ENCODE peak calls at places on chromosomes 5 and 9, in six cellular contexts. A, Y, W, U, L and K are unnamed samples. For H3K27me3, the result is how much of the 10 kb centered on the place peaks cover.

GRCh38 chr5:154823605-154824004 is 26.8 kb downstream of the FAXDC2 start:
- DNase-seq in A (no peak), Y (no peak), W (no peak), U (no peak), L (no peak), K (peak)

GRCh38 chr5:132471006-132471907 is 19.3 kb downstream of the IRF1 start:
- DNase-seq in A (no peak), Y (no peak), W (no peak), U (no peak), L (no peak), K (no peak)

GRCh38 chr9:94812343-94812742 is 85.8 kb downstream of the AOPEP start:
- DNase-seq in A (peak), Y (peak), W (no peak), U (no peak), L (peak), K (peak)

GRCh38 chr9:15357050-15357653 is 50.1 kb upstream of the TTC39B start:
- DNase-seq in A (no peak), Y (no peak), W (no peak), U (no peak), L (no peak), K (no peak)

GRCh38 chr5:107674655-107675054 is 3.9 kb upstream of the EFNA5 start:
- DNase-seq in A (peak), Y (peak), W (no peak), U (no peak), L (peak), K (peak)

GRCh38 chr9:110179734-110180133 is 28.2 kb downstream of the C9orf152 start:
- DNase-seq in A (peak), Y (peak), W (no peak), U (no peak), L (peak), K (peak)

GRCh38 chr5:140044041-140044440 is 942 bp upstream of the NRG2 start:
- DNase-seq in A (no peak), Y (no peak), W (no peak), U (no peak), L (no peak), K (no peak)

GRCh38 chr9:31137151-31137849 is 1247.1 kb upstream of the ACO1 start:
- DNase-seq in A (peak), Y (peak), W (no peak), U (no peak), L (peak), K (peak)

GRCh38 chr9:137371521-137371941 is 51.4 kb downstream of the EXD3 start:
- DNase-seq in A (no peak), Y (no peak), W (no peak), U (no peak), L (no peak), K (no peak)

GRCh38 chr5:145922059-145922458 is 14.3 kb upstream of the SH3RF2 start:
- DNase-seq in A (no peak), Y (no peak), W (no peak), U (no peak), L (no peak), K (peak)

GRCh38 chr9:24545285-24545684 is 412 bp downstream of the IZUMO3 start:
- DNase-seq in A (no peak), Y (no peak), W (no peak), U (no peak), L (no peak), K (no peak)

GRCh38 chr5:73143716-73144115 is 23.3 kb downstream of the TMEM171 start:
- DNase-seq in A (no peak), Y (peak), W (no peak), U (no peak), L (no peak), K (no peak)

GRCh38 chr9:114449236-114449635 is 56.0 kb downstream of the WHRN start:
- DNase-seq in A (no peak), Y (no peak), W (no peak), U (no peak), L (no peak), K (no peak)

GRCh38 chr9:16031486-16031885 is 478.6 kb downstream of the CCDC171 start:
- DNase-seq in A (no peak), Y (no peak), W (no peak), U (no peak), L (no peak), K (no peak)

GRCh38 chr9:81312346-81312745 is 377.0 kb downstream of the TLE1 start:
- DNase-seq in A (no peak), Y (peak), W (no peak), U (no peak), L (no peak), K (no peak)

GRCh38 chr5:35195472-35195852 is 34.8 kb downstream of the PRLR start:
- DNase-seq in A (no peak), Y (no peak), W (no peak), U (no peak), L (no peak), K (no peak)
- H3K4me3 ChIP-seq in A (no peak), Y (no peak), W (no peak), U (no peak), L (no peak), K (no peak)

DNA sequence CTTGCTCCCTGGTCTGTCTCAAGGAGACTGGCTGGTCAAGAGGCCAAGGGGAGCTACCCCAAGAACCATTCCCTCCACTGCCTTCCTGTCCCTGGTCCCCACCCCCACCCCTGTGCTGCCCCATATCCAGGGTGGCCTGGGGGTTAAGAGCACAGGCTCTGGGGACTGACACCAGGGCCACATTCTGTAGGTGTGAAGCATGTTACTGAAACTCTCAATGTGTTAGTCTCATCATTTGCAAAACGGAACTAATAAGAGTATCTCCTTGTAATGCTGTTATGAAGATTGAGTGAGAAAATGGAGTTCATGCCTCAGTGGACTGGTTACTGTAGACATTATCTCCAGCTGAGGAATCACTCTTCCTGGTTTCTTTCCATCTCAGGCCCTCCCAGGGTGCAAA is 84.1 kb upstream of the ARAP3 start:
- DNase-seq in A (no peak), Y (no peak), W (no peak), U (no peak), L (no peak), K (no peak)
- H3K27me3 ChIP-seq in A (half or more), Y (under half), W (under half), U (under half), L (half or more), K (under half)

DNA sequence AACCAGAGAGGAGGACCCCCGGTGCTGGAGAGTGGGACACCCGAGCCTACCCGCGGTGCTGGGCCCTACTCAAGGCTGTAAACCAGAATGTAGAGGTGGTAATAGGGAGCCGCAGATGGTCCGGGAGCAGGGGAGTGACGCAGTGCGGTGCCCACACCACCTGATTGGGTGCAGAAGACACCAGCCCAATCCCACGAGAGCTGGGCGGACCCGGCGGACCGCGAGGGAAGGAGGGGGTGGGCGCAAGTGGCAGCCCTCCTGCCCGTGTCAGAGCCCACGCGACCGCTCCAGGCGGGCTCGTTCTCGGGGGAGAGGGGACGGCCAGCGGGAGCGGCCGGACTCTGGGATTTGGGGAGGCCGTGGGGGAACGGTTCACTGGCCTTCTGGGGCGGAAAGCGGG is 71.2 kb downstream of the C9orf50 start:
- DNase-seq in A (no peak), Y (peak), W (no peak), U (no peak), L (no peak), K (no peak)
- H3K4me3 ChIP-seq in A (peak), Y (no peak), W (peak), U (peak), L (peak), K (peak)

DNA sequence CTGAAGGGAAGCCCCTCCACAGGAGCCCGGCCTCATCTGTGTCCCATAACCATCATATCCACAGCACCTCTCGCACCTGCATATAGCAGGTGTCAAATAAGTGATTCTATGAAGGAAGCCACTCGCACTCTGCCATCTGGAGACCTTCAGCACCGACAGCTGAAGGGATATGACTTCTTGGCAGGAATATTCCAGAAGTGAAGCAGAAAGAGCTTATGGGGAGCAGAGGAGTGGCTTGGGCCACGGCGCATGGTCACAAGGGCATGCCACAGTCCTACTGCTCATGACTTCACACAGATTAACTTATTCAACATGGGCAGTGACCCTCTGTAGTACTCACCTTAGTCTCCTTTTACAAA is 80.9 kb downstream of the NSUN2 start:
- DNase-seq in A (no peak), Y (no peak), W (no peak), U (no peak), L (no peak), K (no peak)
- H3K27me3 ChIP-seq in A (under half), Y (under half), W (under half), U (under half), L (under half), K (under half)

DNA sequence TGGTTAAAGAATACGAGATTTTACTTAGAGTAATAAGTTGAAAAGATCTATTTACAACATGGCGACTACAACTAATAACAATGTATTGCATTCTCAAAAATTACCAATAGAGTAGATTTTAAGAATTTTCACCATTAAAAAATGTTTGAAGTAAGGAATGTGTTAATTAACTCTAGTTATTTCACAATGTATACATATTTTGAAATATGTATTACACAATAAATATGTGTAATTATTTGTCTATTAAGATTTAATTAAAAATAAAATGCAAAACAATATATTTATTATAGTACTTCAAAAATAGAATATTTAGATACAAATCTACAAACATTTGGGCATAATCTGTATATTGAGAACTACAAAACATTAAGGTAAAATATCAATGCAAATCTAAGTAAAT is 1326.3 kb upstream of the CDH6 start:
- DNase-seq in A (no peak), Y (no peak), W (no peak), U (no peak), L (no peak), K (no peak)
- H3K4me3 ChIP-seq in A (no peak), Y (no peak), W (no peak), U (no peak), L (no peak), K (no peak)

DNA sequence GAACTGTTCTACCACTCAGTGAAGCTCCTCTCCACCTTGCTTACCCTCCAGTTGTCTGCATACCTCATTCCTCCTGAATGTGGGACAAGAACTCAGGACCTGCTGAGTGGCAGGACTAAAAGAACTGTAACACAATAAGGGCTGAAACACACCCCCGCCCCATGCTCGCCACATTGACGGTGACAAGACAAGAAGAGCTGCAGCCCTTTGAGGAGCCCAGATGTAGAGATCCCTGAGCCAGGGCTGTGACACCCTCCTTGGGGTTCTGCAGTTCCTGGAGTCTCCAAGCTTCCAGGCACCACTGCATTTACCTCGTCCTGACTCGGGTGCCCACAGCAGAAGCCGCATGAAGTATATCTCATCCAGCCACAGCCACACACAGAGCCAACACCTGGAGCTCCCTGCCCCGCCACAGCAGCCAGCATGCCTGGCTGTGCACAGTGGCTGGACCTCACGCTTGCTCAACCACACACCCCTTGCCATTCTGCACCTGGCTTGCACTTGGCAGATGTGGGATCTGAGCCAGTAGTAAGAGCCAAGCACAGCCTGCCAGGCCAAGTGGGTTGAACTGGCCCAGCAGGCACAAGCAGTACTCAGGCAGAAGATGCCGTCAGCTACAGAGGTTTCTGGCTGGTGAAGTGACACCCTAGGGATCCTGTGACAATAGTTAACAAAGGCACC is 166.1 kb downstream of the RNF180 start:
- DNase-seq in A (no peak), Y (no peak), W (no peak), U (no peak), L (no peak), K (no peak)
- H3K27me3 ChIP-seq in A (under half), Y (under half), W (under half), U (under half), L (under half), K (under half)

GRCh38 chr5:59622848-59623247 is 270.7 kb downstream of the PDE4D start:
- DNase-seq in A (no peak), Y (peak), W (no peak), U (no peak), L (no peak), K (no peak)
- H3K4me3 ChIP-seq in A (no peak), Y (no peak), W (no peak), U (no peak), L (no peak), K (no peak)

DNA sequence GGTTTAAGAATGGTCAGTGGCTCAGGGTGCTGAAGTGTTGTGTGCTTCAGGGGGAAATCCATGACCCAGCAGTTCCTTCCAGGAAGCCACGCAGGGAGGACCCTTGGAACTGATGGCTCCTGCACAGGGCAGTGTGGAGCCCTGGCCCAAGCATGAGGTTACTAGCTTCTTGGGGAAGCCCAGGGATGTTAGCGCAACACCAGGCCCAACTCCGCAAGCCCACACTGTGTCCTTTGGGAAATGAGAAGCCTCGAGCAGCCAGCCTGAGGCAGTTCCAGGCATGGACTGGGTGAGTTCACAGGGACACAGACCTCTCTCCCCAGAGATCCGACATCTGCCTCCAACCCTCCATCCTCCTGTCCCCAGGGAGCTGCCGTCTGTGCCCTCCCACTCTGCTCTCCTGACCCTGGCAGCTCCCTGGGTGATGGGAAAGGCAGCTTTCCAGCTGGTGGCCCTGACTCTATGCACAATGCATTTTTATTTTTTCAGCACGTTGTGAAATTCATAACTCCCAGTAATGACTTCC is 33.9 kb downstream of the LMX1B start:
- DNase-seq in A (no peak), Y (no peak), W (peak), U (no peak), L (no peak), K (no peak)
- H3K27me3 ChIP-seq in A (half or more), Y (half or more), W (half or more), U (under half), L (half or more), K (half or more)